ENCODE peak calls at places on chromosomes 2 and 18, in eight cellular contexts. I is mammary epithelial cell, X is IMR-90, S is H9, G is hepatocyte, F is endothelial cell, J is natural killer cell, E is Panc1. D is an unnamed sample.

GRCh38 chr2:234632527-234633391 is 135.9 kb upstream of the ARL4C start:
- DNase-seq in I (peak), X (peak), S (peak), G (no peak), F (no peak), J (no peak), E (no peak), D (no peak)

GRCh38 chr2:88170472-88170892 is 336 bp downstream of the THNSL2 start:
- DNase-seq in I (no peak), X (no peak), S (no peak), G (peak), F (peak), J (no peak), E (no peak), D (no peak)

GRCh38 chr2:100859902-100860301 is 40.0 kb downstream of the NPAS2 start:
- DNase-seq in I (no peak), X (no peak), S (no peak), G (no peak), F (no peak), J (no peak), E (no peak), D (no peak)

GRCh38 chr2:221635949-221636348 is 63.8 kb upstream of the EPHA4 start:
- DNase-seq in I (no peak), X (no peak), S (no peak), G (peak), F (no peak), J (no peak), E (no peak), D (no peak)

GRCh38 chr2:220057922-220058321 is 430.5 kb downstream of the SLC4A3 start:
- DNase-seq in I (no peak), X (no peak), S (no peak), G (no peak), F (no peak), J (no peak), E (no peak), D (no peak)

GRCh38 chr2:68726608-68727367 is 7.8 kb upstream of the ARHGAP25 start:
- DNase-seq in I (peak), X (no peak), S (no peak), G (no peak), F (no peak), J (peak), E (no peak), D (no peak)

GRCh38 chr18:13105059-13105458 is 113.5 kb upstream of the LDLRAD4 start:
- DNase-seq in I (no peak), X (no peak), S (no peak), G (no peak), F (no peak), J (no peak), E (no peak), D (no peak)

GRCh38 chr2:233838726-233839446 is 15.4 kb downstream of the HJURP start:
- DNase-seq in I (no peak), X (no peak), S (no peak), G (no peak), F (no peak), J (no peak), E (no peak), D (peak)

GRCh38 chr2:219060821-219061791 is at the start of gene IHH:
- DNase-seq in I (no peak), X (no peak), S (peak), G (peak), F (peak), J (no peak), E (no peak), D (no peak)

GRCh38 chr2:201883559-201883958 is 77.2 kb downstream of the CDK15 start:
- DNase-seq in I (no peak), X (no peak), S (no peak), G (no peak), F (no peak), J (no peak), E (no peak), D (no peak)

GRCh38 chr2:8197101-8197500 is 484.8 kb upstream of the ID2 start:
- DNase-seq in I (no peak), X (peak), S (no peak), G (no peak), F (no peak), J (no peak), E (no peak), D (no peak)

GRCh38 chr2:226888971-226889370 is 53.1 kb downstream of the RHBDD1 start:
- DNase-seq in I (no peak), X (peak), S (no peak), G (no peak), F (no peak), J (no peak), E (no peak), D (no peak)

GRCh38 chr2:85215074-85216050 is 82.2 kb downstream of the TCF7L1 start:
- DNase-seq in I (peak), X (peak), S (no peak), G (peak), F (no peak), J (no peak), E (no peak), D (peak)
- TF ChIP-seq CTCF in I (peak), X (no peak), S (peak), G (peak), F (no peak), J (no peak), E (no peak), D (peak)

DNA sequence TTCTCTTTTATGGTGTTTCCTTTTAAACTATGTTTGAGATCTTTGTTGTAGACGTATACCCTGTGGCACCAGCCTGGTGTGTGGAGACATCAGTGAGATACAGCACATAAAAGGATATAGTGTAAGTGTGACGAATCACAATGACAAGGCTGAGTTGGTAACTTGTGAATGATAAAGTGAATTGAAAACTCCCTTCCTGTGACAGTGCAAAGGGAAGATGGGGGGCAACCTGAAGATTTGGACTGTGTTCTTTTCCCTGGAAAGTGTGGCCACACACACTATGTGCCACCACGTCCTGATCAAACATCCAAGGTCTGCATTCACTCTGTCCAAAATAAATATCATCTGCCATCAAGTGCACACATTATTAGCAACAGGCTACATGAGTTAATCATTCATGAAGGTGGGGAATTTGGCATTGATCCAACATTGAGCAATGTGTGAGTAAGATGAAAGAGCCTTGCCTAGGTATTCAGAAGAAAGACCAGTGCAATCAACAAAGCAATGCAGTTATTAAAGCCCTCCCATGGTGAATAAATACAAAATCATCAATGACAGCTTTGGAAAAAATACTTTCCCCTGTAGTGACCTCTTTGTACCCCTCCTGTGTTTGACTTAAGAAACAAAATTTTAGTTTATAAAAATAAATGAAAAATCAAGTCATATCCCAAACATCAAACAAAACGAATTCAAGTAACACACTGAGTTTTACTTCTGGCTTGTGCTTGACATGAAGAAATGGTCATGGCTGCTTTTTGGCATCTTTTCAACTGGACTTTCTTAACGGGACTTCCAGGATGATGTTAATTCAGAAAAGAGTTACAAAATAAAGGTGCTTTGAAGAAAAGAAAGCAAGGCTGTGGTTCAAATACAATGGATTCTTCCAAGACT is 1280.5 kb upstream of the ZEB2 start:
- DNase-seq in I (peak), X (no peak), S (no peak), G (peak), F (no peak), J (no peak), E (no peak), D (no peak)
- TF ChIP-seq CTCF in I (no peak), X (no peak), S (no peak), G (no peak), F (no peak), J (no peak), E (no peak), D (no peak)

GRCh38 chr18:8842506-8842905 is 137.2 kb downstream of the MTCL1 start:
- DNase-seq in I (peak), X (no peak), S (no peak), G (no peak), F (no peak), J (no peak), E (no peak), D (no peak)
- TF ChIP-seq CTCF in I (no peak), X (no peak), S (no peak), G (no peak), F (no peak), J (no peak), E (no peak), D (no peak)

GRCh38 chr18:55320399-55321255 is 267.4 kb downstream of the TCF4 start:
- DNase-seq in I (no peak), X (peak), S (no peak), G (no peak), F (no peak), J (no peak), E (no peak), D (no peak)

GRCh38 chr18:55321268-55322175 is 266.5 kb downstream of the TCF4 start:
- DNase-seq in I (peak), X (peak), S (peak), G (peak), F (peak), J (peak), E (no peak), D (peak)

GRCh38 chr18:55323051-55323994 is 264.7 kb downstream of the TCF4 start:
- DNase-seq in I (no peak), X (peak), S (no peak), G (no peak), F (no peak), J (no peak), E (no peak), D (no peak)

GRCh38 chr18:55324166-55324565 is 263.8 kb downstream of the TCF4 start:
- DNase-seq in I (no peak), X (no peak), S (no peak), G (no peak), F (no peak), J (no peak), E (no peak), D (no peak)

GRCh38 chr18:55322176-55322735 is 265.7 kb downstream of the TCF4 start:
- DNase-seq in I (peak), X (peak), S (peak), G (peak), F (peak), J (peak), E (no peak), D (peak)
- TF ChIP-seq CTCF in I (no peak), X (peak), S (no peak), G (no peak), F (no peak), J (no peak), E (no peak), D (peak)

D was measured in type B pancreatic cell.